ENCODE peak calls at places on chromosomes 7 and 10, in eight cellular contexts. One of them, this sample, is unnamed.

GRCh38 chr7:37921876-37922275 is 1.4 kb downstream of the EPDR1 start:
- DNase-seq in activated T-cell treated with anti-CD3 and anti-CD28 coated beads, Interleukin-2, amount 50 U/mL, for 4 hours: no peak
- DNase-seq in smooth muscle cell of the brain vasculature: no peak
- DNase-seq in naive B cell: no peak
- DNase-seq in AG09319: no peak
- DNase-seq in cardiac muscle cell: no peak
- DNase-seq in AG08396: no peak
- DNase-seq in T-helper 1 cell: no peak
- DNase-seq in this sample: no peak

GRCh38 chr7:252981-253380 is 37.0 kb upstream of the FOXL3 start:
- DNase-seq in activated T-cell treated with anti-CD3 and anti-CD28 coated beads, Interleukin-2, amount 50 U/mL, for 4 hours: no peak
- DNase-seq in smooth muscle cell of the brain vasculature: no peak
- DNase-seq in naive B cell: no peak
- DNase-seq in AG09319: no peak
- DNase-seq in cardiac muscle cell: no peak
- DNase-seq in AG08396: no peak
- DNase-seq in T-helper 1 cell: no peak
- DNase-seq in this sample: no peak

GRCh38 chr7:43779032-43779812 is 20.7 kb downstream of the BLVRA start:
- DNase-seq in activated T-cell treated with anti-CD3 and anti-CD28 coated beads, Interleukin-2, amount 50 U/mL, for 4 hours: no peak
- DNase-seq in smooth muscle cell of the brain vasculature: no peak
- DNase-seq in naive B cell: no peak
- DNase-seq in AG09319: no peak
- DNase-seq in cardiac muscle cell: no peak
- DNase-seq in AG08396: no peak
- DNase-seq in T-helper 1 cell: no peak
- DNase-seq in this sample: no peak

GRCh38 chr7:55784151-55784550 is 78.4 kb downstream of the SEPTIN14 start:
- DNase-seq in activated T-cell treated with anti-CD3 and anti-CD28 coated beads, Interleukin-2, amount 50 U/mL, for 4 hours: no peak
- DNase-seq in smooth muscle cell of the brain vasculature: no peak
- DNase-seq in naive B cell: no peak
- DNase-seq in AG09319: no peak
- DNase-seq in cardiac muscle cell: no peak
- DNase-seq in AG08396: no peak
- DNase-seq in T-helper 1 cell: no peak
- DNase-seq in this sample: no peak

GRCh38 chr10:126397640-126398382 is 9.5 kb upstream of the ADAM12 start:
- DNase-seq in activated T-cell treated with anti-CD3 and anti-CD28 coated beads, Interleukin-2, amount 50 U/mL, for 4 hours: no peak
- DNase-seq in smooth muscle cell of the brain vasculature: peak
- DNase-seq in naive B cell: no peak
- DNase-seq in AG09319: peak
- DNase-seq in cardiac muscle cell: no peak
- DNase-seq in AG08396: peak
- DNase-seq in T-helper 1 cell: no peak
- DNase-seq in this sample: peak

GRCh38 chr7:128679920-128680319 is 7.8 kb downstream of the GARIN1A start:
- DNase-seq in activated T-cell treated with anti-CD3 and anti-CD28 coated beads, Interleukin-2, amount 50 U/mL, for 4 hours: no peak
- DNase-seq in smooth muscle cell of the brain vasculature: no peak
- DNase-seq in naive B cell: no peak
- DNase-seq in AG09319: no peak
- DNase-seq in cardiac muscle cell: no peak
- DNase-seq in AG08396: no peak
- DNase-seq in T-helper 1 cell: no peak
- DNase-seq in this sample: no peak

GRCh38 chr10:96850825-96851224 is 18.7 kb downstream of the LCOR start:
- DNase-seq in activated T-cell treated with anti-CD3 and anti-CD28 coated beads, Interleukin-2, amount 50 U/mL, for 4 hours: no peak
- DNase-seq in smooth muscle cell of the brain vasculature: no peak
- DNase-seq in naive B cell: no peak
- DNase-seq in AG09319: peak
- DNase-seq in cardiac muscle cell: no peak
- DNase-seq in AG08396: peak
- DNase-seq in T-helper 1 cell: no peak
- DNase-seq in this sample: peak

GRCh38 chr7:100378114-100378760 is 5.0 kb downstream of the PILRA start:
- DNase-seq in activated T-cell treated with anti-CD3 and anti-CD28 coated beads, Interleukin-2, amount 50 U/mL, for 4 hours: no peak
- DNase-seq in smooth muscle cell of the brain vasculature: no peak
- DNase-seq in naive B cell: no peak
- DNase-seq in AG09319: no peak
- DNase-seq in cardiac muscle cell: no peak
- DNase-seq in AG08396: no peak
- DNase-seq in T-helper 1 cell: no peak
- DNase-seq in this sample: no peak

GRCh38 chr10:61669161-61669755 is 6.5 kb downstream of the CABCOCO1 start:
- DNase-seq in activated T-cell treated with anti-CD3 and anti-CD28 coated beads, Interleukin-2, amount 50 U/mL, for 4 hours: no peak
- DNase-seq in smooth muscle cell of the brain vasculature: no peak
- DNase-seq in naive B cell: no peak
- DNase-seq in AG09319: no peak
- DNase-seq in cardiac muscle cell: no peak
- DNase-seq in AG08396: no peak
- DNase-seq in T-helper 1 cell: no peak
- DNase-seq in this sample: no peak

GRCh38 chr7:141402277-141402996 is 148.8 kb upstream of the AGK start:
- DNase-seq in activated T-cell treated with anti-CD3 and anti-CD28 coated beads, Interleukin-2, amount 50 U/mL, for 4 hours: no peak
- DNase-seq in smooth muscle cell of the brain vasculature: no peak
- DNase-seq in naive B cell: no peak
- DNase-seq in AG09319: no peak
- DNase-seq in cardiac muscle cell: peak
- DNase-seq in AG08396: no peak
- DNase-seq in T-helper 1 cell: no peak
- DNase-seq in this sample: no peak

This sample was measured in ACHN.